ENCODE peak calls at places on chromosomes 1 and 21, in ten cellular contexts. Q is suprapubic skin, R is vagina, M is spleen, P is IMR-90, A is transverse colon, J is breast epithelium, T is heart left ventricle, F is esophagus squamous epithelium, E is esophagus muscularis mucosa. U is an unnamed sample. For H3K36me3, the result is how much of the 10 kb centered on the place peaks cover.

GRCh38 chr1:234768569-234769283 is 158.7 kb upstream of the IRF2BP2 start:
- DNase-seq in T (no peak), E (no peak), F (no peak), M (no peak), P (no peak), J (no peak), Q (no peak), R (no peak), A (peak), U (no peak)

GRCh38 chr1:23984417-23985186 is 4.5 kb upstream of the SRSF10 start:
- DNase-seq in M (no peak), T (no peak), J (no peak), F (no peak), P (peak), R (no peak), A (peak), E (no peak), Q (no peak), U (no peak)

GRCh38 chr1:19547814-19548213 is 62.5 kb upstream of the CAPZB start:
- DNase-seq in R (no peak), E (no peak), J (no peak), F (no peak), M (no peak), A (no peak), P (no peak), Q (no peak), T (no peak), U (no peak)

GRCh38 chr1:195765099-195765498 is 843.1 kb downstream of the KCNT2 start:
- DNase-seq in Q (no peak), T (no peak), E (no peak), P (no peak), R (no peak), M (no peak), J (no peak), F (no peak), A (no peak), U (no peak)

GRCh38 chr21:33543505-33544129 is 779 bp downstream of the SON start:
- DNase-seq in J (peak), Q (peak), A (peak), T (peak), M (peak), E (no peak), F (no peak), R (no peak), P (no peak), U (peak)

GRCh38 chr1:201016943-201017827 is 6.3 kb downstream of the KIF21B start:
- DNase-seq in R (no peak), M (peak), A (no peak), E (no peak), J (no peak), F (no peak), P (no peak), Q (no peak), T (no peak), U (no peak)

GRCh38 chr1:229645296-229646050 is 19.4 kb downstream of the URB2 start:
- DNase-seq in E (no peak), P (no peak), Q (no peak), T (no peak), F (no peak), M (peak), R (no peak), J (no peak), A (no peak), U (no peak)

GRCh38 chr1:78101514-78101913 is 55.7 kb downstream of the GIPC2 start:
- DNase-seq in F (no peak), T (peak), Q (no peak), A (peak), J (no peak), E (no peak), M (no peak), R (no peak), P (peak), U (no peak)

GRCh38 chr1:224635356-224635755 is 19.2 kb downstream of the CNIH3 start:
- DNase-seq in P (peak), M (no peak), F (no peak), R (no peak), A (no peak), J (no peak), Q (no peak), T (no peak), E (no peak), U (no peak)

GRCh38 chr1:60637651-60638050 is 444.7 kb upstream of the NFIA start:
- DNase-seq in T (no peak), R (no peak), M (no peak), P (no peak), Q (no peak), F (no peak), J (no peak), E (no peak), A (no peak), U (no peak)

GRCh38 chr1:184387871-184388670 is 1.2 kb downstream of the C1orf21 start:
- DNase-seq in F (no peak), P (peak), Q (no peak), E (no peak), A (peak), T (peak), R (no peak), M (peak), J (peak), U (peak)

GRCh38 chr1:39398278-39399010 is 93.0 kb upstream of the BMP8A start:
- DNase-seq in Q (peak), T (peak), R (no peak), F (no peak), J (peak), P (peak), M (no peak), E (no peak), A (peak), U (peak)

GRCh38 chr1:9473032-9473792 is 66.1 kb upstream of the SLC25A33 start:
- DNase-seq in R (no peak), F (no peak), Q (peak), A (peak), J (peak), T (peak), M (no peak), E (no peak), P (peak), U (peak)

GRCh38 chr1:229381234-229381633 is 38.4 kb upstream of the CCSAP start:
- DNase-seq in A (no peak), M (no peak), R (no peak), P (no peak), Q (no peak), F (no peak), E (no peak), J (no peak), T (no peak), U (no peak)

GRCh38 chr21:42040411-42041180 is 30.4 kb upstream of the ZBTB21 start:
- DNase-seq in E (no peak), M (peak), R (no peak), P (peak), A (no peak), T (peak), F (no peak), J (peak), Q (no peak), U (peak)

GRCh38 chr1:234262754-234263105 is 110.5 kb upstream of the COA6 start:
- DNase-seq in P (peak), M (no peak), A (no peak), E (no peak), Q (no peak), F (no peak), J (no peak), T (no peak), R (no peak), U (no peak)

GRCh38 chr1:6358144-6358624 is 35.4 kb downstream of the ACOT7 start:
- DNase-seq in M (no peak), E (no peak), A (no peak), P (no peak), F (no peak), R (no peak), Q (no peak), T (no peak), J (no peak), U (no peak)

GRCh38 chr1:17594026-17594425 is 54.5 kb downstream of the ARHGEF10L start:
- DNase-seq in M (no peak), R (no peak), T (no peak), Q (no peak), F (no peak), P (no peak), E (no peak), A (no peak), J (no peak), U (no peak)

GRCh38 chr1:205939690-205940330 is 3.4 kb downstream of the SLC26A9 start:
- DNase-seq in E (no peak), Q (no peak), A (no peak), J (no peak), F (no peak), T (no peak), R (no peak), P (no peak), M (no peak), U (no peak)

GRCh38 chr21:18384771-18385170 is 18.8 kb downstream of the TMPRSS15 start:
- DNase-seq in M (no peak), Q (no peak), R (no peak), T (no peak), F (no peak), P (no peak), J (no peak), E (no peak), A (no peak), U (no peak)

GRCh38 chr21:33684068-33684467 is 41.8 kb downstream of the ITSN1 start:
- DNase-seq in J (no peak), R (no peak), P (no peak), F (no peak), Q (no peak), A (no peak), E (no peak), M (no peak), T (no peak), U (no peak)

GRCh38 chr1:2555634-2556276 is 416 bp upstream of the TNFRSF14 start:
- DNase-seq in E (peak), F (peak), P (no peak), A (peak), M (peak), J (peak), Q (peak), T (peak), R (no peak), U (peak)
- TF ChIP-seq CTCF in E (no peak), F (no peak), P (no peak), A (no peak), M (no peak), J (no peak), Q (no peak), T (no peak), R (no peak), U (no peak)

GRCh38 chr1:225999227-225999911 is at the start of gene SDE2:
- DNase-seq in M (peak), R (no peak), E (peak), P (peak), J (peak), Q (peak), T (peak), F (peak), A (peak), U (peak)
- TF ChIP-seq POLR2A in M (peak), R (peak), E (peak), P (peak), J (peak), Q (peak), T (peak), F (peak), A (peak), U (peak)

GRCh38 chr1:220099826-220100225 is 5.9 kb downstream of the IARS2 start:
- DNase-seq in E (no peak), Q (no peak), M (no peak), J (no peak), A (no peak), F (no peak), R (no peak), P (no peak), T (no peak), U (no peak)
- H3K36me3 ChIP-seq in E (half or more), Q (half or more), M (half or more), J (under half), A (under half), F (half or more), R (under half), P (under half), T (half or more), U (under half)

DNA sequence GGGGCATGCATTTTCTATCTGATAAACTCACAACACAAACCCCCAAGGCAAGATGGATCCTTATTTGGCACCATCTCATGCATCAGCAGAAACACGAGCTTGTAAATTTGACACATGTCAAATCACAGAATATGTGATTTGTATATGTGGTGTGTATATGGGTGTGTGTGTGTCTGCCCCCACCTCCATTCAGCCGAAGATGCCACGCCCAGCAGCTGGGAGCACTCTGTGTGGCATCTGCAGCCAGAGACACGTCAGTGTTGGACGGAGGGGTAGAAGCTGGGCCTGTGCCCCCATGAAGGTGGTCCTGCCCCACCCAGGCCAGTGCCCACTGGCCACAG is 108.4 kb downstream of the CAPN8 start:
- DNase-seq in F (no peak), R (no peak), M (no peak), E (no peak), P (no peak), A (no peak), J (no peak), T (no peak), Q (no peak), U (no peak)
- TF ChIP-seq CTCF in F (no peak), R (no peak), M (no peak), E (no peak), P (no peak), A (no peak), J (no peak), T (no peak), Q (no peak), U (no peak)

DNA sequence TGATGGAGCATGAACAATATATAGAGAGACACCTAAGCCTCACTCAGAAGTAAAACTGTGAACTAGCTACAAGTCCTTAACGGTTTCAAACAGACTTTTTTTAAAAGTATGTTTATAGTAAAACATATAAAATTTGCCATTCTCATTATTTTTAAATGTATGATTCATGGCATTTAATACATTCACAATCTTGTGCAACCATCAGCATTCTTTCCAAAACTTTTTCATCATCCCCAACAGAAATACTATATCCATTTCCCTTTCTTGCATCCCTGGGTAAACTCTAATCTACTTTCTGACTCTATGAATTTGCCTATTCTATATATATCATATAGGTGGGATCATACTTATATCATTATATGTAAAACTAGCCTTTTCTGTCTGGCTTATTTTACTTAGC is 25.5 kb downstream of the EVI5 start:
- DNase-seq in R (no peak), E (no peak), F (no peak), A (no peak), M (no peak), P (peak), J (no peak), Q (no peak), T (no peak), U (no peak)
- TF ChIP-seq POLR2A in R (no peak), E (no peak), F (no peak), A (no peak), M (no peak), P (no peak), J (no peak), Q (no peak), T (no peak), U (no peak)